ENCODE peak calls at places on chromosomes 12 and 14, in six cellular contexts. T is fibroblast of the aortic adventitia, D is nephron progenitor cell, U is heart right ventricle, G is GM12865, Z is fibroblast of lung. F is an unnamed sample.

GRCh38 chr12:104846056-104846762 is 111.9 kb downstream of the SLC41A2 start:
- DNase-seq in T (peak), G (no peak), U (no peak), Z (peak), D (no peak), F (no peak)

GRCh38 chr12:28507867-28508266 is 317.6 kb downstream of the CCDC91 start:
- DNase-seq in D (no peak), Z (no peak), G (no peak), U (no peak), T (no peak), F (no peak)

GRCh38 chr12:77402726-77403125 is 337.4 kb upstream of the E2F7 start:
- DNase-seq in Z (peak), D (no peak), G (no peak), U (no peak), T (peak), F (no peak)

GRCh38 chr12:28040251-28040650 is 67.7 kb upstream of the PTHLH start:
- DNase-seq in D (no peak), U (no peak), G (no peak), T (no peak), Z (no peak), F (no peak)

GRCh38 chr12:68786929-68787328 is 21.0 kb upstream of the MDM2 start:
- DNase-seq in D (no peak), T (no peak), U (no peak), G (peak), Z (no peak), F (no peak)

GRCh38 chr12:95848575-95849388 is 10.0 kb upstream of the SNRPF start:
- DNase-seq in D (no peak), T (peak), Z (peak), U (no peak), G (no peak), F (no peak)

GRCh38 chr12:56880416-56881035 is 53.7 kb downstream of the SDR9C7 start:
- DNase-seq in U (no peak), G (no peak), D (no peak), T (peak), Z (peak), F (no peak)

GRCh38 chr14:81710232-81710845 is 176.7 kb upstream of the SEL1L start:
- DNase-seq in Z (peak), G (peak), D (peak), T (peak), U (no peak), F (no peak)

GRCh38 chr12:89769483-89769818 is 60.8 kb upstream of the ATP2B1 start:
- DNase-seq in U (no peak), D (no peak), T (no peak), G (no peak), Z (no peak), F (no peak)

GRCh38 chr12:99067171-99067785 is 422.2 kb downstream of the APAF1 start:
- DNase-seq in T (no peak), Z (no peak), D (no peak), G (no peak), U (no peak), F (no peak)

GRCh38 chr14:49250109-49250508 is 336.1 kb downstream of the RPS29 start:
- DNase-seq in D (no peak), G (no peak), T (peak), Z (peak), U (no peak), F (no peak)

GRCh38 chr12:68304626-68305025 is 27.5 kb downstream of the MDM1 start:
- DNase-seq in G (no peak), U (no peak), D (no peak), Z (peak), T (no peak), F (no peak)

GRCh38 chr12:76183459-76184186 is 99.1 kb upstream of the NAP1L1 start:
- DNase-seq in G (peak), U (no peak), D (no peak), T (peak), Z (peak), F (no peak)

GRCh38 chr12:6328045-6328779 is 13.7 kb downstream of the TNFRSF1A start:
- DNase-seq in Z (no peak), D (no peak), G (no peak), T (no peak), U (no peak), F (no peak)

GRCh38 chr12:76766161-76766560 is 2.2 kb downstream of the ZDHHC17 start:
- DNase-seq in D (no peak), G (peak), U (no peak), Z (no peak), T (no peak), F (no peak)

GRCh38 chr12:11801643-11802042 is 152.2 kb downstream of the ETV6 start:
- DNase-seq in G (no peak), Z (no peak), T (no peak), D (no peak), U (no peak), F (no peak)

GRCh38 chr12:108560321-108560721 is 652 bp downstream of the SART3 start:
- DNase-seq in Z (peak), G (no peak), U (no peak), D (no peak), T (peak), F (no peak)

DNA sequence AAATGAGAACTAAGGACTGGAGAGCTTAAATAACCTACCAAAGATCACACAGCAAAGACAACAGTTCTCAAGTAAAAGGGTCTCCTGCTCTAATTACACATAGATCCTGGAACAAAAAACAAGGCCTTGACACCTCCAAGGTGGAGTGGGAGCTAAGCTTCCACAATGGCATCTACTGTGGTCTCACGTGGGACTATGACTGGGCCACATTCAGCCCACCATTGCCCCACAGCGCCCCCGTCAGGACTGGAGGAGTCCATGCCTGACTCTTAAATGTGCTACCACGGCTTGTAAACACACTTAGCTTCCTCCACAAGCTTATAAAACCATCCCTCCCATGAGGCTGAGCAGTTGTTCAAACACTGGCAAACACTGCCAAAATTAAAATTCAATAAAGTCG is 88.5 kb downstream of the GCH1 start:
- DNase-seq in D (no peak), Z (no peak), U (no peak), G (peak), T (no peak), F (no peak)
- TF ChIP-seq CTCF in D (peak), Z (no peak), U (no peak), G (peak), T (peak), F (peak)

GRCh38 chr12:132218915-132219314 is 74.7 kb downstream of the NOC4L start:
- DNase-seq in D (peak), U (no peak), T (no peak), Z (no peak), G (peak), F (peak)
- TF ChIP-seq CTCF in D (peak), U (peak), T (peak), Z (peak), G (peak), F (peak)

GRCh38 chr12:73935817-73936216 is 601.8 kb upstream of the ATXN7L3B start:
- DNase-seq in Z (no peak), U (no peak), G (no peak), T (no peak), D (no peak), F (no peak)
- TF ChIP-seq CTCF in Z (no peak), U (no peak), G (no peak), T (no peak), D (peak), F (peak)

DNA sequence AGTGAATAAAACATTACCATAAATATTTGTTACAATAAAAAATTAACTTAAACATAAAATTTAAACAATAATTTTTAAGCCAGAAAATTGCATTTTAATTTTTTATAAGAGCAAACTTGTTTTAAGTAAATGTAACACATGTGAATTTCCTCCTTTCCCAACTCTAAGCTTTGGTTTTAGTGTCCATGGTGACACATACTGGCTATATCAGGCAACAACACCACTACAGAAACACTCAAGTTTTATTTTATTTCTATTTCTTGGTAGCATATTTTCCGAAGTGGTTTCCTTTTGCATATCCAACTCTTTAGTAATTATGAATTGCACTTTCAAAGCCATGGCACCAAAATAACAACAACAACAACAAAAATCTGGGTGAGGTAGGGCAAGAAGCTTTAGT is 2.2 kb downstream of the NELL2 start:
- DNase-seq in U (no peak), G (no peak), Z (peak), D (no peak), T (peak), F (no peak)
- TF ChIP-seq CTCF in U (peak), G (no peak), Z (peak), D (peak), T (peak), F (peak)

DNA sequence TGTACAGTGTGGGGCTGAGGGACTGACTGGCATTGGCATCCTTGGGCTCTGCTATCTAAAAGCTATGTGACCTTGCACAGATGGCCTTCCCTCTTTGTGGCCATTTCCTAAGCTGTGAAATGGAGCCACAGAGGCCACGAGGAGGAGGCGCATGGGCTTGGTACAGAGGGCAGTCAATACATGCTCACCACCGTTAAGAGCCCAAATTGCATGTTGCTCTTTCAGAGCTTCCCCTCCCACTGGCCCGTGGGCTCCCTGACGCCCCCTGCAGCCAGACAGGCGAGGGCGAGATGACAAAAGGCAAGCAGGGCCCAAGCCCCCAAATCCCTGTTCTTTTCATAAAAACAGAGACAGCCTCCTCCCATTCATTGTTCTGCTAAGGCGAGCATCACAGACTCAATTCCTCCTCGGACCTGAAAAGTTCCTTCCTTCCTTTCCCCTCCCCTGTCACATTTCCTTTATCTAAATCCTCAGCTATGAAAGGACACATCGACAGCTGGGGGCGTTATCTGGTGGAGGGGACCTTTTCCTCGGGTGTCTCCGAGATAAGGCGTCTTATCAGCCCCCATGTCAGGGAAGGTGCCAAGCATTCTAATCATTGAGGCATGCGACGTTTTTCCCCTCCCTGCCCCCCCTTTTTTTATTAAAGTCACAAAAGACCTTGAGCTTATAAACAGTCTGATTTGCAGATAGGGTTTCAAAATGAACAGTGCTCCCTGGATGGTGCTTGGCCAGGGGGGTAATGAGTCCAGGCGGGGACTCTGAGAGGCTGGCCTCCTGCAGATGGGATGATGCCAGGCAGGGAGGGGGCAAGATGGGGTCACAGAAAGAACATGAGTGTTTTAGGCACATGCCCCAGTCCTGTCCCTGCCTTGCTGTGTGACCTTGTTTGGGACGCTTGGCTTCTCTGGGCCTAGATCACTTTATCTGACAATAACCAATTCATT is 26.4 kb downstream of the FAM222A start:
- DNase-seq in U (peak), T (no peak), D (peak), G (no peak), Z (no peak), F (peak)
- TF ChIP-seq CTCF in U (peak), T (peak), D (no peak), G (peak), Z (peak), F (no peak)

DNA sequence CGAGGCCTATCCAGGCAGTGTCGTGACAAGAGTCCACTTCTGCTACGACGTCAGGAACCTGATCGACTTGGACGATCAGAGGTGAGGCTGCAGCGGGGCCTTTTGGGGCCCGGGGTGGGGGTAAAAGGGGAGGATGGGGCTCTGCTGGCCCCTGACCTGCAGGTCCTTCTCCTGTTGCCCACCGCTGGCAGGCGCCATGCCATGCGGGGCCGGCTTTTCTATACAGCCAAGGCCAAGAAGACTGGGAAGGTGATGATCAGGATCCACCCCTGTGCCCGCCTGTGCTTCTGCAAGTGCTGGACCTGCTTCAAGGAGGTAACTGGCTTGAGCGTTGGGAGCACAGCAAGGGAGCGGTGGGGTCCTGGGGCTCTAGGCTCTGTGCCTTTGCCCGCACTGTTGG is 31.6 kb downstream of the NGB start:
- DNase-seq in U (no peak), D (no peak), G (no peak), Z (no peak), T (no peak), F (no peak)
- TF ChIP-seq CTCF in U (no peak), D (no peak), G (no peak), Z (no peak), T (no peak), F (no peak)

DNA sequence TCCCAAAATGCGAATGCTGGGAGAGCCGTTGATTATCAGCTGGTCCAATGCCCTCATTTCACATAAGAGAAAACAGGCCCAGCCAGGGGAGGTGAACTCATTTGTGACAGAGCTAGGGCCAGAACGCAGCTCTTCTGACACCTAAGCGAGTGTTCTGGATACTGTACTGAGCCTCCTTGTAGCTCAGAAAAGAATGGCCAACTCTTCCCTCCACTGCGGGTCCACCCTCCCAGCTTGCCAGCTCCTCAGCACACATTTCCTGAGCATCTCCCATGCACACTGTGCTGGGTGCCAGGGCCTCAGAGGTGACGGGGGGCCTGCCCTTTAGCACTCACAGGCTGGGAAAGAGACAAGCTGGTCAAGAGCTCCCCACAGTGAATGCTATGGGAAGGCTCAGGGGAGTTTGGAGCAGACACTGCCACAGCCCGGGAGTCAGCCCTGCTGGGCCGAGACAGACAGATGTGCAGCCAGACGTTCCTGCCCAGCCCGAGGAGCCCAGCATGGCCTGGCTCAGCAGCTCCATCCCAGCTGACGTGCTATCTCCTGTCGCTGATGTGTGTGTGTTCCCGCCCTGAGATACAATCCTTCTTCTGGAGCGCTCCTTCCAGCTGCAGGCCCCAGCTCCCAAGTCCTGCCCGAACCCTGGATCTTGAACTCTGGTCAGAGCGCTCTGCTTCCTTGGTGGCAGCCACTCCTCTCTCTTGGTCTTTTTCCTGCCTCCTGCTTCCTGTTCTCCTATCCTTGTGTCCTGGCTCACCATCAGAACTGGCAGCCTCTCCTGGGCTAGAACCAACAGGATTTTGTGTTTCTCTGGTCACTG is 3.6 kb downstream of the CMTM5 start:
- DNase-seq in T (no peak), U (no peak), D (no peak), Z (no peak), G (no peak), F (peak)
- TF ChIP-seq CTCF in T (no peak), U (no peak), D (no peak), Z (no peak), G (no peak), F (peak)

GRCh38 chr12:4858385-4858784 is 51.3 kb upstream of the KCNA1 start:
- DNase-seq in D (peak), Z (no peak), G (peak), U (peak), T (no peak), F (no peak)
- TF ChIP-seq CTCF in D (no peak), Z (no peak), G (no peak), U (peak), T (no peak), F (no peak)

GRCh38 chr14:91568626-91569025 is 58.5 kb upstream of the PPP4R3A start:
- DNase-seq in D (no peak), T (no peak), G (no peak), Z (no peak), U (no peak), F (no peak)
- TF ChIP-seq CTCF in D (no peak), T (no peak), G (no peak), Z (no peak), U (no peak), F (no peak)

F was measured in chondrocyte.